ENCODE peak calls at places on chromosome 22, in five cellular contexts. G, F, I, B and M are unnamed samples.
A peak's percentile ranks its signal among the peaks of the same experiment; 100 is the strongest.

GRCh38 chr22:41535244-41535643 is 9.0 kb downstream of the POLR3H start:
- DNase-seq in I (peak; percentile 52), G (no peak), B (no peak), F (no peak), M (no peak)

GRCh38 chr22:41619979-41620645 is 731 bp downstream of the DESI1 start:
- DNase-seq in I (peak; percentile 68), F (peak; percentile 44), G (no peak), B (peak; percentile 14), M (peak; percentile 24)

GRCh38 chr22:43349636-43350035 is 6.5 kb upstream of the SCUBE1 start:
- DNase-seq in G (no peak), B (no peak), I (no peak), F (no peak), M (no peak)

GRCh38 chr22:27474711-27475547 is 326.6 kb downstream of the MN1 start:
- DNase-seq in F (peak; percentile 24), I (peak; percentile 89), G (peak; percentile 42), B (no peak), M (no peak)

GRCh38 chr22:39654959-39655579 is 84.5 kb downstream of the CACNA1I start:
- DNase-seq in I (no peak), B (no peak), G (no peak), F (no peak), M (no peak)

GRCh38 chr22:22674473-22674872 is 30.1 kb downstream of the GGTLC2 start:
- DNase-seq in G (no peak), I (no peak), F (no peak), B (no peak), M (no peak)

GRCh38 chr22:46362221-46362933 is 26.9 kb downstream of the TRMU start:
- DNase-seq in F (no peak), I (no peak), B (no peak), G (peak; percentile 9), M (no peak)

GRCh38 chr22:48943567-48944432 is 883.9 kb downstream of the BRD1 start:
- DNase-seq in F (no peak), G (no peak), I (peak; percentile 80), B (peak; percentile 55), M (peak; percentile 40)

GRCh38 chr22:44827666-44828065 is 75.3 kb downstream of the ARHGAP8 start:
- DNase-seq in F (no peak), I (no peak), B (no peak), G (no peak), M (no peak)

GRCh38 chr22:48629631-48630443 is 1197.8 kb downstream of the BRD1 start:
- DNase-seq in I (no peak), F (no peak), B (peak; percentile 81), G (no peak), M (no peak)

GRCh38 chr22:43849731-43850130 is 12.6 kb downstream of the SULT4A1 start:
- DNase-seq in I (no peak), B (no peak), F (no peak), G (no peak), M (no peak)

GRCh38 chr22:47071078-47071811 is 308.8 kb downstream of the TBC1D22A start:
- DNase-seq in I (no peak), F (no peak), G (no peak), B (no peak), M (no peak)

DNA sequence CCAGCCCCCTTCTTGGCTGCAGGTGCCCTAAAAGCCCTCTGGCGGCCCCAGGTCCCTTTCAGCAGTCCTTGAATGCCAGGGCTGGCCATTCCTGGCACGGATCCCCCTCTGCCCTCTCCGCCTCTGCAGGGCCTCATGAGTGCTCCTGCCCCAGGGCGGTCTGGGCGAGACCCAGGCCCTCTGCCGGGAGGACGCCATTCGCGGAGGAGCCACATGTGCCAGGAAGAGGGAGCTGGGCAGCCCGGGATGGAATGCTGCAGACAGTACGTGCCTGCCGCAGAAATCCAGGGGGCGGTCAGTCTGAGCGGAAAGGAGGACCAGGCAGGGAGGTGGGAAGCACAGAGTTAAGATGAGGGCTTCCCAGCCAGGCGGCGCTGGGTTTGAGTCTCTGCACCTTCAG is 2.8 kb downstream of the CABP7 start:
- DNase-seq in G (no peak), F (no peak), B (no peak), I (no peak), M (no peak)
- TF ChIP-seq CTCF in G (no peak), F (no peak), B (no peak), I (no peak), M (no peak)

DNA sequence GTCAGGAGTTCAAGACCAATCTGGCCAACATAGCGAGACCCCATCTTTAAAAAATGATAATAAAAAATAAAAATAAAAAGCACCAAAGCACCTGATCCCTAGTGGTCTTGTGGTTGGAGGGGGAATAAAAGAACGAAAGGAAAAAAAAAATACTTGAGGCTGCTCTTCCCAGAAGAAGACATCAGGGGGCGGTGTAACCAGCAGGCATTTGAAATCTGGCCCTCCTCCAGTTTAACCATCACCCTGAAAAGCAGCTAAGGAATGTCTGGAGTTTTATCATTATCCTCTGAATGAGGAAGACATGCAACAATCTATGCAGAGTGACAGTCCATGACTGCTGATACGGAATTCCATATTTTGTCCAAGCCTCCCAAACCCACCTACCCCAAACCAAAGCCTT is 5.6 kb upstream of the KCTD17 start:
- DNase-seq in B (no peak), G (peak; percentile 28), F (no peak), I (peak; percentile 47), M (no peak)
- TF ChIP-seq CTCF in B (peak; percentile 28), G (peak; percentile 65), F (peak; percentile 20), I (peak; percentile 48), M (peak; percentile 60)

GRCh38 chr22:20016734-20017621 is at the start of gene ARVCF:
- DNase-seq in G (peak; percentile 86), I (peak; percentile 92), F (peak; percentile 92), B (peak; percentile 86), M (peak; percentile 89)
- TF ChIP-seq CTCF in G (peak; percentile 3), I (no peak), F (no peak), B (peak; percentile 53), M (peak; percentile 42)

GRCh38 chr22:50139843-50140415 is 30.6 kb upstream of the PANX2 start:
- DNase-seq in G (no peak), F (no peak), I (peak; percentile 55), B (no peak), M (no peak)

GRCh38 chr22:50143096-50143495 is 27.4 kb upstream of the PANX2 start:
- DNase-seq in F (no peak), I (no peak), G (no peak), B (no peak), M (no peak)

GRCh38 chr22:50141462-50141861 is 29.1 kb upstream of the PANX2 start:
- DNase-seq in B (no peak), G (no peak), F (no peak), I (no peak), M (no peak)

GRCh38 chr22:50140615-50141014 is 29.9 kb upstream of the PANX2 start:
- DNase-seq in B (no peak), I (no peak), F (no peak), G (peak; percentile 28), M (no peak)

GRCh38 chr22:50141891-50142363 is 28.6 kb upstream of the PANX2 start:
- DNase-seq in G (peak; percentile 70), I (no peak), B (no peak), F (no peak), M (peak; percentile 32)
- TF ChIP-seq CTCF in G (peak; percentile 11), I (peak; percentile 25), B (no peak), F (no peak), M (peak; percentile 52)

GRCh38 chr22:36175892-36176291 is 15.3 kb upstream of the APOL3 start:
- DNase-seq in B (no peak), G (no peak), F (no peak), I (no peak), M (no peak)
- TF ChIP-seq CTCF in B (no peak), G (no peak), F (no peak), I (no peak), M (peak; percentile 29)